ENCODE peak calls at places on chromosomes 6 and 20, in four cellular contexts. L, F, U and Z are unnamed samples.

GRCh38 chr20:35971981-35972380 is 3.6 kb downstream of the CNBD2 start:
- DNase-seq in L (no peak), F (no peak), U (no peak), Z (no peak)

GRCh38 chr20:58731192-58731591 is 38.6 kb downstream of the NPEPL1 start:
- DNase-seq in F (no peak), L (no peak), U (no peak), Z (no peak)

GRCh38 chr6:140193269-140193668 is 818.8 kb upstream of the CITED2 start:
- DNase-seq in F (no peak), L (no peak), U (no peak), Z (no peak)

GRCh38 chr20:38216736-38217595 is 43.6 kb downstream of the KIAA1755 start:
- DNase-seq in U (no peak), L (no peak), F (no peak), Z (no peak)

GRCh38 chr20:36836591-36837329 is 39.2 kb upstream of the TLDC2 start:
- DNase-seq in F (no peak), L (peak), U (peak), Z (peak)

GRCh38 chr20:45343867-45344721 is 4.1 kb downstream of the SDC4 start:
- DNase-seq in U (no peak), L (no peak), F (peak), Z (no peak)

GRCh38 chr6:142702501-142703460 is 242.2 kb downstream of the HIVEP2 start:
- DNase-seq in U (no peak), L (peak), F (no peak), Z (peak)

GRCh38 chr6:148884461-148884860 is 137.6 kb downstream of the UST start:
- DNase-seq in F (no peak), U (no peak), L (no peak), Z (no peak)

GRCh38 chr20:47487175-47487917 is 14.3 kb upstream of the NCOA3 start:
- DNase-seq in L (no peak), U (peak), F (no peak), Z (no peak)

GRCh38 chr6:26295691-26296555 is 69.1 kb upstream of the BTN3A2 start:
- DNase-seq in F (no peak), L (no peak), U (no peak), Z (no peak)

GRCh38 chr6:150409576-150410066 is 40.8 kb downstream of the IYD start:
- DNase-seq in U (no peak), L (peak), F (no peak), Z (no peak)

GRCh38 chr20:59788811-59789210 is 144.6 kb downstream of the SYCP2 start:
- DNase-seq in U (no peak), L (no peak), F (no peak), Z (no peak)